ENCODE peak calls at places on chromosome 20, in five cellular contexts. V is CD8-positive, alpha-beta T cell; H is ascending aorta; G is psoas muscle; P is IMR-90. Q is an unnamed sample.

GRCh38 chr20:24691901-24692351 is 222.5 kb downstream of the SYNDIG1 start:
- DNase-seq in V (no peak), H (no peak), G (no peak), P (no peak), Q (no peak)

GRCh38 chr20:22801528-22801927 is 217.2 kb upstream of the FOXA2 start:
- DNase-seq in V (no peak), H (no peak), G (no peak), P (no peak), Q (no peak)

GRCh38 chr20:2693286-2693995 is 861 bp downstream of the EBF4 start:
- DNase-seq in V (peak), H (peak), G (peak), P (no peak), Q (peak)

GRCh38 chr20:43955244-43956191 is 40.9 kb downstream of the TOX2 start:
- DNase-seq in V (no peak), H (no peak), G (no peak), P (peak), Q (no peak)

GRCh38 chr20:34979366-34980153 is 23.9 kb downstream of the MYH7B start:
- DNase-seq in V (no peak), H (no peak), G (peak), P (no peak), Q (no peak)

GRCh38 chr20:63116412-63117106 is 99.4 kb downstream of the YTHDF1 start:
- DNase-seq in V (no peak), H (no peak), G (no peak), P (peak), Q (no peak)

GRCh38 chr20:35344354-35344837 is 52.2 kb upstream of the FAM83C start:
- DNase-seq in V (no peak), H (no peak), G (peak), P (peak), Q (no peak)

GRCh38 chr20:25213566-25214415 is 18.3 kb downstream of the ENTPD6 start:
- DNase-seq in V (no peak), H (peak), G (no peak), P (no peak), Q (no peak)

GRCh38 chr20:49496043-49496442 is 13.6 kb upstream of the KCNB1 start:
- DNase-seq in V (no peak), H (no peak), G (no peak), P (no peak), Q (no peak)

GRCh38 chr20:36585410-36586125 is 12.2 kb downstream of the TGIF2 start:
- DNase-seq in V (no peak), H (no peak), G (no peak), P (peak), Q (no peak)

GRCh38 chr20:19786311-19786710 is 28.3 kb downstream of the RIN2 start:
- DNase-seq in V (no peak), H (no peak), G (peak), P (peak), Q (no peak)

GRCh38 chr20:19785886-19786285 is 27.8 kb downstream of the RIN2 start:
- DNase-seq in V (no peak), H (no peak), G (no peak), P (peak), Q (no peak)

GRCh38 chr20:19785173-19785799 is 27.2 kb downstream of the RIN2 start:
- DNase-seq in V (no peak), H (no peak), G (no peak), P (peak), Q (no peak)

GRCh38 chr20:19783966-19784401 is 25.9 kb downstream of the RIN2 start:
- DNase-seq in V (no peak), H (no peak), G (peak), P (peak), Q (no peak)

GRCh38 chr20:19784511-19785172 is 26.6 kb downstream of the RIN2 start:
- DNase-seq in V (no peak), H (peak), G (peak), P (peak), Q (no peak)
- H3K27ac ChIP-seq in V (no peak), H (peak), G (peak), P (peak), Q (peak)

DNA sequence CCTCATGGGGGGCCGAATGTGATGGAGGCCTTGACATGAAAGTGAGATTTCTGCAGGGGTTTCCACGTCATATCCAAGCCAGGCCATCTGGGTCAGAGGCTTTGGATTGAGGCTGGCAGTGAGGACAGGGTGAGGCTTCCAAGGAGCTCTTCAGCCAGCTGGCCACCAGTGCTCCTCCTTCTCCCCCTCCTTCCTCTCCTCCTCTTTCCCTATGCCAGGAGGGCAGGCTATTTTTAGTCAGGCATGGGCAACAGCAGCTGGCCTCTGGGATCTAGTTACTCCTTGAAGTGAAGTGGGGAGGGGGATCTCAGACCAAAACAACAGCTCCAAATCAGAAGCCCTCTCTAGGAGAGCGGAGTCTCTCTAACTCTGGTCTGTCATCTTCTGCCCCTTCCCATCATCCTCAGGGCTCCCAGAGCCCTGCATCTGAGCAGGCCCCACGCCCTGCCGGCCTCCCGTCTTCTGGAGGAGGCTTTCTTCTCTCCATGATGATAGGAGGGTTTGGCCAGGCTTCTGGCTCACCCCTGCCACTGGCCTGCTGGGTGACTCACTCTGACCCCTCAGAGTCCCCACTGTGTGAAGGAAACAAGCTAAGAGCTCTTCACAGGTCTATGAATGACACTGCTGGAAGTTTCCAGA is 612 bp downstream of the TNNC2 start:
- DNase-seq in V (no peak), H (peak), G (peak), P (peak), Q (no peak)
- H3K27ac ChIP-seq in V (no peak), H (peak), G (peak), P (peak), Q (no peak)

DNA sequence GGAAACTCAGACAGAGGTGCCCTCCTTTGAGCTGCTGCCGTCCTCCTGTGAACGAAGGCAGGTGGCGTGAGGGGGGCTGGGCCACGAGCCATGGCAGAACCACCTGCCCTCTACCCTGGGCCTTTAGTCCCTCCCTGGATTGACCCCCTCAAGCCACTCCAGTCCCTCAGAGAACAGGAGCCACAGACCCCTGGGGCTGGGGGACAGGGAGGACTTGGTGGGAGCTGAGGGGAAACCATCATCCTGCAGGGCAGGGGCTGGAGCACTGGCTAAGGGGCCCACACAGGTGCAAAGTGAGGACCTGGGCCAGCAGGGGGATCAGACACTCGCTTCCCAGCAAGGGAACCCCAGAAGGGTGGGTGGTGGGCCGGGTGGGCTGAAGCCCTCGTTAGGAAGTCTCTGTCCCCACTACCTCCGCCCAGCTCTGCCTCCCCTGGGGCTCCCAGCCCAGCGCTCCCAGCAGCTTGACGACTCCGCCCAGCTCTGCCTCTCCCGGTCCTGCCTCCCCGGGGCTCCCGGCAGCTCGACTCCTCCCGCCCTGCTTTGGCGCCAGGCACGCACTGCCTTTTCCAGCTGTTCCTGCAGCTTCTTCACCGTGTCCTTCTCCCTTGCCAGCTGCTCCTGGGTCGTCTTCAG is 44.4 kb downstream of the DSTN start:
- DNase-seq in V (no peak), H (peak), G (peak), P (peak), Q (no peak)
- H3K27ac ChIP-seq in V (no peak), H (peak), G (peak), P (no peak), Q (peak)

DNA sequence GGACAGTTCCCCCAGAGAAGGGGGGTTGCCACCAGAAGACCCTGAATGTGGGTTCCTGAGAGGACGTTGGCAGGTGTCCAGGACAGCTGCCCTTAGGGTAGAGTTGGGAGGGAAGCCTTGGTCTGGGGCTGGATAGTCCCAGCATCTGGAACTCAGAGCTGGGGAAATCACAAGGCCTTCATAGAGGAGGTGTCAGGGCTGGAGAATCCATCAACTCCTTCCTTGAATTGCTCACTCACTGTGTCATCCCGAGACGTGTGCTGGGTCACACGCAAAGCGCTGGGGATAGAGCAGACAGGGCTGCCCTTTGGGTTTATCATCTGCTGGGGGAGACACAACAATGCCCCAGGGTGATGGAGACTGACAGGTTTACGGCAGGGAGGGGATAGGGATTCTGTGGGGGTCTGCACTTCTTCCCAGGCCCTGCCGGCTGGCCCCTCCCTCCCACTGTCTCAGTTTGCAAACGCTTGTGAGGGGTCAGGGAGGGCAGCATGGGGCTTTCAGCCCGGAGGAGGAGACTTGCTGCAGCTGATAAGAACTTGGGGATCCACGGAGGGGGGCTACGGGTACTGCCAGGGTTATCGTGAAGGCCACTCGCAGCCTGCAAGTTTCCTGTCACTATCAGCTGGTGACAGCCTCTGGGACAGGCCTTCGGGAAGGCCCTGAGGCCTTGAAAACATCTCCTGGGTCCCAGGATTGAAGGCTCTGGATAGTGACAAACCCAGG is 18.6 kb downstream of the RBM38 start:
- DNase-seq in V (no peak), H (no peak), G (no peak), P (no peak), Q (no peak)
- H3K27ac ChIP-seq in V (no peak), H (no peak), G (peak), P (no peak), Q (no peak)

GRCh38 chr20:5364136-5364821 is 47.5 kb upstream of the PROKR2 start:
- DNase-seq in V (no peak), H (no peak), G (no peak), P (no peak), Q (no peak)
- H3K27ac ChIP-seq in V (no peak), H (no peak), G (no peak), P (no peak), Q (no peak)